ENCODE peak calls at places on chromosome 2, in nine cellular contexts. One of them, this sample, is unnamed.

GRCh38 chr2:48346124-48346536 is 183.8 kb upstream of the STON1 start:
- DNase-seq in choroid plexus epithelial cell: peak; percentile 92
- DNase-seq in Caki2: peak; percentile 59
- DNase-seq in neuronal stem cell: no peak
- DNase-seq in T-helper 1 cell: no peak
- DNase-seq in putamen: peak; percentile 47
- DNase-seq in AG08396: peak; percentile 56
- DNase-seq in ELR: peak; percentile 86
- DNase-seq in NCI-H524 treated with DMSO at 0.1 percent for 48 hours: no peak
- DNase-seq in this sample: peak; percentile 87

GRCh38 chr2:148651972-148652371 is 7.4 kb downstream of the EPC2 start:
- DNase-seq in choroid plexus epithelial cell: no peak
- DNase-seq in Caki2: no peak
- DNase-seq in neuronal stem cell: no peak
- DNase-seq in T-helper 1 cell: no peak
- DNase-seq in putamen: no peak
- DNase-seq in AG08396: no peak
- DNase-seq in ELR: no peak
- DNase-seq in NCI-H524 treated with DMSO at 0.1 percent for 48 hours: no peak
- DNase-seq in this sample: no peak

GRCh38 chr2:37156071-37156856 is 516 bp downstream of the EIF2AK2 start:
- DNase-seq in choroid plexus epithelial cell: peak; percentile 68
- DNase-seq in Caki2: peak; percentile 46
- DNase-seq in neuronal stem cell: no peak
- DNase-seq in T-helper 1 cell: no peak
- DNase-seq in putamen: peak; percentile 21
- DNase-seq in AG08396: peak; percentile 68
- DNase-seq in ELR: peak; percentile 55
- DNase-seq in NCI-H524 treated with DMSO at 0.1 percent for 48 hours: no peak
- DNase-seq in this sample: peak; percentile 84

GRCh38 chr2:181483876-181484275 is 26.7 kb downstream of the ITGA4 start:
- DNase-seq in choroid plexus epithelial cell: no peak
- DNase-seq in Caki2: no peak
- DNase-seq in neuronal stem cell: no peak
- DNase-seq in T-helper 1 cell: no peak
- DNase-seq in putamen: no peak
- DNase-seq in AG08396: no peak
- DNase-seq in ELR: no peak
- DNase-seq in NCI-H524 treated with DMSO at 0.1 percent for 48 hours: no peak
- DNase-seq in this sample: no peak

GRCh38 chr2:96093528-96093927 is 22.8 kb downstream of the ADRA2B start:
- DNase-seq in choroid plexus epithelial cell: no peak
- DNase-seq in Caki2: no peak
- DNase-seq in neuronal stem cell: no peak
- DNase-seq in T-helper 1 cell: no peak
- DNase-seq in putamen: no peak
- DNase-seq in AG08396: no peak
- DNase-seq in ELR: no peak
- DNase-seq in NCI-H524 treated with DMSO at 0.1 percent for 48 hours: no peak
- DNase-seq in this sample: no peak

GRCh38 chr2:10883066-10883465 is 28.7 kb upstream of the KCNF1 start:
- DNase-seq in choroid plexus epithelial cell: no peak
- DNase-seq in Caki2: no peak
- DNase-seq in neuronal stem cell: no peak
- DNase-seq in T-helper 1 cell: no peak
- DNase-seq in putamen: no peak
- DNase-seq in AG08396: no peak
- DNase-seq in ELR: no peak
- DNase-seq in NCI-H524 treated with DMSO at 0.1 percent for 48 hours: no peak
- DNase-seq in this sample: no peak

GRCh38 chr2:98664323-98664722 is 55.9 kb downstream of the UNC50 start:
- DNase-seq in choroid plexus epithelial cell: no peak
- DNase-seq in Caki2: no peak
- DNase-seq in neuronal stem cell: no peak
- DNase-seq in T-helper 1 cell: peak; percentile 22
- DNase-seq in putamen: no peak
- DNase-seq in AG08396: no peak
- DNase-seq in ELR: peak; percentile 2
- DNase-seq in NCI-H524 treated with DMSO at 0.1 percent for 48 hours: no peak
- DNase-seq in this sample: peak; percentile 30

GRCh38 chr2:205640713-205641112 is 41.6 kb upstream of the NRP2 start:
- DNase-seq in choroid plexus epithelial cell: no peak
- DNase-seq in Caki2: no peak
- DNase-seq in neuronal stem cell: no peak
- DNase-seq in T-helper 1 cell: no peak
- DNase-seq in putamen: no peak
- DNase-seq in AG08396: no peak
- DNase-seq in ELR: no peak
- DNase-seq in NCI-H524 treated with DMSO at 0.1 percent for 48 hours: no peak
- DNase-seq in this sample: no peak

GRCh38 chr2:168490916-168491605 is 35.0 kb downstream of the CERS6 start:
- DNase-seq in choroid plexus epithelial cell: no peak
- DNase-seq in Caki2: no peak
- DNase-seq in neuronal stem cell: no peak
- DNase-seq in T-helper 1 cell: no peak
- DNase-seq in putamen: no peak
- DNase-seq in AG08396: no peak
- DNase-seq in ELR: peak; percentile 13
- DNase-seq in NCI-H524 treated with DMSO at 0.1 percent for 48 hours: no peak
- DNase-seq in this sample: peak; percentile 44

GRCh38 chr2:70664525-70664924 is 103.5 kb downstream of the ADD2 start:
- DNase-seq in choroid plexus epithelial cell: no peak
- DNase-seq in Caki2: no peak
- DNase-seq in neuronal stem cell: no peak
- DNase-seq in T-helper 1 cell: no peak
- DNase-seq in putamen: no peak
- DNase-seq in AG08396: no peak
- DNase-seq in ELR: no peak
- DNase-seq in NCI-H524 treated with DMSO at 0.1 percent for 48 hours: no peak
- DNase-seq in this sample: no peak

GRCh38 chr2:163133602-163134001 is 295.0 kb upstream of the KCNH7 start:
- DNase-seq in choroid plexus epithelial cell: no peak
- DNase-seq in Caki2: no peak
- DNase-seq in neuronal stem cell: no peak
- DNase-seq in T-helper 1 cell: no peak
- DNase-seq in putamen: no peak
- DNase-seq in AG08396: no peak
- DNase-seq in ELR: no peak
- DNase-seq in NCI-H524 treated with DMSO at 0.1 percent for 48 hours: no peak
- DNase-seq in this sample: no peak

GRCh38 chr2:74991977-74992376 is 33.5 kb downstream of the POLE4 start:
- DNase-seq in choroid plexus epithelial cell: peak; percentile 67
- DNase-seq in Caki2: no peak
- DNase-seq in neuronal stem cell: no peak
- DNase-seq in T-helper 1 cell: no peak
- DNase-seq in putamen: no peak
- DNase-seq in AG08396: peak; percentile 20
- DNase-seq in ELR: peak; percentile 60
- DNase-seq in NCI-H524 treated with DMSO at 0.1 percent for 48 hours: no peak
- DNase-seq in this sample: peak; percentile 76

GRCh38 chr2:1639086-1639858 is 105.0 kb downstream of the PXDN start:
- DNase-seq in choroid plexus epithelial cell: no peak
- DNase-seq in Caki2: no peak
- DNase-seq in neuronal stem cell: no peak
- DNase-seq in T-helper 1 cell: no peak
- DNase-seq in putamen: no peak
- DNase-seq in AG08396: no peak
- DNase-seq in ELR: no peak
- DNase-seq in NCI-H524 treated with DMSO at 0.1 percent for 48 hours: no peak
- DNase-seq in this sample: no peak

GRCh38 chr2:173405171-173405750 is 50.6 kb downstream of the CDCA7 start:
- DNase-seq in choroid plexus epithelial cell: no peak
- DNase-seq in Caki2: no peak
- DNase-seq in neuronal stem cell: no peak
- DNase-seq in T-helper 1 cell: no peak
- DNase-seq in putamen: no peak
- DNase-seq in AG08396: no peak
- DNase-seq in ELR: no peak
- DNase-seq in NCI-H524 treated with DMSO at 0.1 percent for 48 hours: no peak
- DNase-seq in this sample: no peak

GRCh38 chr2:1625281-1626001 is 118.9 kb downstream of the PXDN start:
- DNase-seq in choroid plexus epithelial cell: peak; percentile 88
- DNase-seq in Caki2: peak; percentile 22
- DNase-seq in neuronal stem cell: peak; percentile 42
- DNase-seq in T-helper 1 cell: no peak
- DNase-seq in putamen: no peak
- DNase-seq in AG08396: no peak
- DNase-seq in ELR: peak; percentile 69
- DNase-seq in NCI-H524 treated with DMSO at 0.1 percent for 48 hours: no peak
- DNase-seq in this sample: peak; percentile 60

GRCh38 chr2:190882327-190882766 is 1.7 kb downstream of the GLS start:
- DNase-seq in choroid plexus epithelial cell: no peak
- DNase-seq in Caki2: peak; percentile 55
- DNase-seq in neuronal stem cell: no peak
- DNase-seq in T-helper 1 cell: no peak
- DNase-seq in putamen: no peak
- DNase-seq in AG08396: no peak
- DNase-seq in ELR: no peak
- DNase-seq in NCI-H524 treated with DMSO at 0.1 percent for 48 hours: no peak
- DNase-seq in this sample: no peak

GRCh38 chr2:98541906-98542305 is 66.4 kb downstream of the COA5 start:
- DNase-seq in choroid plexus epithelial cell: peak; percentile 59
- DNase-seq in Caki2: no peak
- DNase-seq in neuronal stem cell: no peak
- DNase-seq in T-helper 1 cell: no peak
- DNase-seq in putamen: no peak
- DNase-seq in AG08396: no peak
- DNase-seq in ELR: no peak
- DNase-seq in NCI-H524 treated with DMSO at 0.1 percent for 48 hours: no peak
- DNase-seq in this sample: no peak

GRCh38 chr2:111709321-111709720 is 174.7 kb downstream of the ANAPC1 start:
- DNase-seq in choroid plexus epithelial cell: no peak
- DNase-seq in Caki2: no peak
- DNase-seq in neuronal stem cell: no peak
- DNase-seq in T-helper 1 cell: no peak
- DNase-seq in putamen: no peak
- DNase-seq in AG08396: no peak
- DNase-seq in ELR: no peak
- DNase-seq in NCI-H524 treated with DMSO at 0.1 percent for 48 hours: no peak
- DNase-seq in this sample: no peak

GRCh38 chr2:11703700-11704099 is 33.7 kb upstream of the NTSR2 start:
- DNase-seq in choroid plexus epithelial cell: peak; percentile 31
- DNase-seq in Caki2: peak; percentile 49
- DNase-seq in neuronal stem cell: no peak
- DNase-seq in T-helper 1 cell: no peak
- DNase-seq in putamen: no peak
- DNase-seq in AG08396: peak; percentile 57
- DNase-seq in ELR: peak; percentile 69
- DNase-seq in NCI-H524 treated with DMSO at 0.1 percent for 48 hours: no peak
- DNase-seq in this sample: peak; percentile 57

GRCh38 chr2:101766871-101767739 is 69.6 kb downstream of the MAP4K4 start:
- DNase-seq in choroid plexus epithelial cell: peak; percentile 88
- DNase-seq in Caki2: peak; percentile 93
- DNase-seq in neuronal stem cell: peak; percentile 81
- DNase-seq in T-helper 1 cell: no peak
- DNase-seq in putamen: no peak
- DNase-seq in AG08396: peak; percentile 54
- DNase-seq in ELR: peak; percentile 93
- DNase-seq in NCI-H524 treated with DMSO at 0.1 percent for 48 hours: no peak
- DNase-seq in this sample: peak; percentile 93

GRCh38 chr2:128196026-128196822 is 105.2 kb downstream of the UGGT1 start:
- DNase-seq in choroid plexus epithelial cell: peak; percentile 74
- DNase-seq in Caki2: no peak
- DNase-seq in neuronal stem cell: no peak
- DNase-seq in T-helper 1 cell: no peak
- DNase-seq in putamen: no peak
- DNase-seq in AG08396: peak; percentile 66
- DNase-seq in ELR: peak; percentile 12
- DNase-seq in NCI-H524 treated with DMSO at 0.1 percent for 48 hours: no peak
- DNase-seq in this sample: no peak

GRCh38 chr2:200042102-200042735 is 86.8 kb downstream of the MAIP1 start:
- DNase-seq in choroid plexus epithelial cell: peak; percentile 65
- DNase-seq in Caki2: no peak
- DNase-seq in neuronal stem cell: no peak
- DNase-seq in T-helper 1 cell: no peak
- DNase-seq in putamen: no peak
- DNase-seq in AG08396: peak; percentile 24
- DNase-seq in ELR: peak; percentile 74
- DNase-seq in NCI-H524 treated with DMSO at 0.1 percent for 48 hours: no peak
- DNase-seq in this sample: peak; percentile 48

GRCh38 chr2:224221455-224221913 is 180.4 kb downstream of the FAM124B start:
- DNase-seq in choroid plexus epithelial cell: peak; percentile 87
- DNase-seq in Caki2: peak; percentile 95
- DNase-seq in neuronal stem cell: peak; percentile 8
- DNase-seq in T-helper 1 cell: no peak
- DNase-seq in putamen: no peak
- DNase-seq in AG08396: peak; percentile 72
- DNase-seq in ELR: peak; percentile 99
- DNase-seq in NCI-H524 treated with DMSO at 0.1 percent for 48 hours: no peak
- DNase-seq in this sample: peak; percentile 98

GRCh38 chr2:223880779-223881178 is 43.4 kb upstream of the AP1S3 start:
- DNase-seq in choroid plexus epithelial cell: no peak
- DNase-seq in Caki2: no peak
- DNase-seq in neuronal stem cell: no peak
- DNase-seq in T-helper 1 cell: no peak
- DNase-seq in putamen: peak; percentile 8
- DNase-seq in AG08396: no peak
- DNase-seq in ELR: no peak
- DNase-seq in NCI-H524 treated with DMSO at 0.1 percent for 48 hours: no peak
- DNase-seq in this sample: no peak

GRCh38 chr2:72090271-72090720 is 57.4 kb downstream of the CYP26B1 start:
- DNase-seq in choroid plexus epithelial cell: no peak
- DNase-seq in Caki2: no peak
- DNase-seq in neuronal stem cell: no peak
- DNase-seq in T-helper 1 cell: no peak
- DNase-seq in putamen: no peak
- DNase-seq in AG08396: no peak
- DNase-seq in ELR: no peak
- DNase-seq in NCI-H524 treated with DMSO at 0.1 percent for 48 hours: no peak
- DNase-seq in this sample: no peak

This sample was measured in GM23248.